ENCODE peak calls at places on chromosome 18, in five cellular contexts. S, B, N, D and V are unnamed samples. For H3K4me1, the result is how much of the 10 kb centered on the place peaks cover.

GRCh38 chr18:37335337-37335736 is 230.3 kb downstream of the CELF4 start:
- DNase-seq in B (no peak), N (no peak), S (no peak), D (no peak), V (no peak)

GRCh38 chr18:11872479-11873136 is 21.4 kb downstream of the CHMP1B start:
- DNase-seq in S (peak), D (no peak), N (no peak), B (no peak), V (no peak)

GRCh38 chr18:29840101-29840500 is 1202.4 kb downstream of the DSC3 start:
- DNase-seq in B (no peak), N (no peak), S (no peak), D (no peak), V (no peak)

GRCh38 chr18:59272971-59273935 is at the start of gene RAX:
- DNase-seq in B (no peak), S (no peak), N (no peak), D (peak), V (no peak)

GRCh38 chr18:59691046-59691395 is 6.2 kb downstream of the CCBE1 start:
- DNase-seq in N (no peak), B (no peak), S (no peak), D (no peak), V (no peak)

GRCh38 chr18:78073275-78073674 is 823.6 kb downstream of the GALR1 start:
- DNase-seq in B (no peak), N (no peak), D (no peak), S (no peak), V (no peak)

GRCh38 chr18:34086370-34086769 is 138.3 kb downstream of the NOL4 start:
- DNase-seq in D (no peak), N (no peak), B (no peak), S (no peak), V (no peak)

GRCh38 chr18:64333584-64333983 is 184.7 kb upstream of the LINC00305 start:
- DNase-seq in N (no peak), D (no peak), B (no peak), S (no peak), V (no peak)

DNA sequence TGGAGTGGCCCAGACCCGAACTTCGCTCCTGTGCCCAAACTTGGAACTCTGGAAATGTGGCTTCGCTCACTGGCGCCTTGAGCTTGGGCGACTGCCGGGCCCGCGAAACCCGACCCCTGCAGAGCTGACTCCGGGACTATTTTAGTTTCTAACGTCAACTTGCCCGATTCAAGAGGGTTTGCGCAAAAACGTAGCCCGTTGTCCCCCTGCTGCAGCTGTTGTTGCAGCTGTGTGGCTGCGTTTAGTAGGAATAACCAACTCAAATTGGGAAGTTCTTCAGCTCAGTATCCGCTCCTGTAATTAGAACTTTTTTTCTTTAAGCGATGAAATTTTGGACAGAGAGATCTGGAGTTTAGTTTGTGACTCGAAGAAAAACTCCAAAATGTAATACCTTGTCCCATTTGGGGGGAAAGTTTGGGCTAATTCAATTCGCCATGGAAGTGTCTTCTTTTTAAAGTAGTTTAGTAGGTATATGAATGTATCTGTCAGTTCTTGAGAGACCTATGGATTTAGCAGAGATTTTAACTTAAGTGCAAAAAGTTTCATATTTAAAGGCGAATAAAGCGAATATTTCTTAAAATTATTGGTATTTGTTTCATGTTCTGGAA is 565 bp downstream of the MYL12A start:
- DNase-seq in D (peak), N (no peak), B (no peak), S (peak), V (no peak)
- H3K4me1 ChIP-seq in D (under half), N (under half), B (under half), S (half or more), V (under half)

GRCh38 chr18:55316615-55317184 is 271.3 kb downstream of the TCF4 start:
- DNase-seq in S (no peak), B (no peak), N (no peak), D (no peak), V (no peak)
- H3K4me1 ChIP-seq in S (half or more), B (under half), N (under half), D (under half), V (under half)

GRCh38 chr18:46415532-46415931 is 241.5 kb downstream of the LOXHD1 start:
- DNase-seq in N (no peak), D (no peak), B (no peak), S (no peak), V (no peak)
- H3K4me1 ChIP-seq in N (under half), D (under half), B (under half), S (half or more), V (under half)

DNA sequence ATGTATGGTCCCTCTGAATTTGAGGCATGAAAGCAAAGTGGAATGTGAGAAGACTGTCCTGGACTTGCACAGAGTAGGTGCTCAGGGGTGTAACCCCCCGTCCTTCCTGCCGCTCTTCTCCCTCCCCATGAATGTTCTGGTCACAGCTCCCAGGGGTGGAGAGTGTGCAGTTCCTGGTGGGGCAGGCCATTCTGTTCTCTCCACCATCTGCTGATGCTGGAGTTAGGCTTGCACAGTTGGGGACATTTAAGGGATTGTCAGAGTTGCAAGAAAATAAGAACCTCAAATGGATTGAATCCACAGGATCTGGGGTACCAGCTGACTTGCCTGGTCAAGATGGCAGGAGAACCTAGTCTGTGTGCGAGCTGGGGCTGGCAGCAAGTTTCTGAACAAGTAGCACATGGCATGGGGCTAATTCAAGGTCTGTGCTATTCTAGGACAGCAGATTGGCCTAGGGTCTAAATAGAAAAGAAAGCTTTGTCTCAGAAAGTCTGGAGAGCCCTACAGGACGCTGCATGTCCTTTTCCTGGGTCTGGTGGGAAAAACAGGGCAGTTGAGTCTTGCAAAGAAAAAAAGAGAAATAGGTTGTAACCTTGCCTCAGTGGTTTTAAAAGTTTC is 60.8 kb upstream of the TXNDC2 start:
- DNase-seq in S (no peak), B (no peak), N (no peak), D (no peak), V (no peak)
- H3K4me1 ChIP-seq in S (under half), B (under half), N (under half), D (under half), V (under half)

DNA sequence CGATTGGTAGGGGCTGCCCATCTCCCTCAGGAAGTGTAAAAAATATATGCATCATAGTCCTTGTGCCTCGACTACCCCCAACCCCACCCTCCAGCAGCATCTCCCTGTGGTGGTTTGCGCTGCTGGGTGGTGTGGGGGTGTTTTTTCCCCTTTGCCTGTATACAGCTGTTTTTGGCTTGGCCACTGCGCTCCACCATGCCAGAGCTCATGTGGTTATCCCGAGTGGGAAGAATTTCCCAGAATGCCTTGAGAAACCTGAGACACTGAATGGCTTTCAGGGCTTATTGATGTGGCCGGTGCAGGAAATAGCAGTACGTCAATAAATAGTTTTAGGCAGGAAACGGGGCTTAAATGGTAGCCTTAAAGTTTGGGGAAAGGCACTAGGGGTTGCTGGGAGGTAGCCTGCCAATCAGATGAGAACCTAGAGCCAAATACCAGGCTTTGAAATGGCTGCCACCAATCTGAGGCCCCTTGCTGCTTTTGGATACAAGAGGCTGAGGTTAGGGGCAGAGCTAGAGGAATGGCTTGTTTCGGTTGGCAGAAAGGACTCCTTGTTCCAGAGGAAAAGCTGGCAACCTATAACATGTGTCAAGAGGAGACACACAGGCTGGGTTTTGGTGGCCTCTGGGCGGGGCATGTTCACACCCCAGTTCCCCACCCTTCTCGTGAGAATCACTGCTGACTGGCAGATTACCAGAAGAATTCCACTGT is 144.1 kb downstream of the SMAD7 start:
- DNase-seq in N (no peak), B (no peak), D (no peak), S (no peak), V (peak)
- H3K4me1 ChIP-seq in N (under half), B (under half), D (under half), S (half or more), V (half or more)

GRCh38 chr18:79400591-79401381 is 5.1 kb downstream of the NFATC1 start:
- DNase-seq in N (no peak), B (no peak), S (no peak), D (no peak), V (no peak)
- H3K4me1 ChIP-seq in N (under half), B (half or more), S (half or more), D (under half), V (half or more)